ENCODE peak calls at places on chromosome 7, in eight cellular contexts. V is fibroblast of lung, X is pancreas, F is cardiac fibroblast, L is hepatocyte, W is PC-9, T is epithelial cell of esophagus, A is ovary. M is an unnamed sample.

GRCh38 chr7:131927770-131928169 is 371.3 kb upstream of the PODXL start:
- DNase-seq in V (no peak), X (no peak), F (no peak), L (no peak), W (no peak), T (no peak), A (no peak), M (no peak)

GRCh38 chr7:18499407-18500197 is 4.1 kb downstream of the HDAC9 start:
- DNase-seq in V (no peak), X (peak; percentile 17), F (no peak), L (peak; percentile 6), W (no peak), T (peak; percentile 48), A (no peak), M (no peak)

GRCh38 chr7:43112941-43113621 is 634 bp downstream of the HECW1 start:
- DNase-seq in V (peak; percentile 63), X (peak; percentile 13), F (peak; percentile 15), L (peak; percentile 73), W (no peak), T (peak; percentile 48), A (peak; percentile 60), M (peak; percentile 49)

GRCh38 chr7:17016402-17017010 is 134.7 kb upstream of the AGR3 start:
- DNase-seq in V (no peak), X (no peak), F (no peak), L (no peak), W (no peak), T (no peak), A (no peak), M (no peak)

GRCh38 chr7:11427686-11428273 is 404.2 kb downstream of the THSD7A start:
- DNase-seq in V (peak; percentile 86), X (no peak), F (peak; percentile 86), L (peak; percentile 77), W (no peak), T (peak; percentile 75), A (no peak), M (peak; percentile 58)

GRCh38 chr7:103117016-103117415 is 31.9 kb downstream of the NAPEPLD start:
- DNase-seq in V (no peak), X (no peak), F (no peak), L (no peak), W (no peak), T (no peak), A (no peak), M (no peak)

GRCh38 chr7:73361340-73361739 is 33.4 kb downstream of the FKBP6 start:
- DNase-seq in V (no peak), X (no peak), F (no peak), L (no peak), W (no peak), T (no peak), A (no peak), M (no peak)

GRCh38 chr7:17690030-17690429 is 250.3 kb downstream of the SNX13 start:
- DNase-seq in V (peak; percentile 95), X (no peak), F (peak; percentile 98), L (no peak), W (peak; percentile 63), T (peak; percentile 65), A (no peak), M (peak; percentile 98)

GRCh38 chr7:116150588-116150987 is 59.8 kb upstream of the TES start:
- DNase-seq in V (peak; percentile 57), X (no peak), F (peak; percentile 29), L (no peak), W (no peak), T (no peak), A (no peak), M (no peak)

GRCh38 chr7:86600506-86601290 is 43.0 kb upstream of the GRM3 start:
- DNase-seq in V (no peak), X (no peak), F (no peak), L (peak; percentile 4), W (no peak), T (no peak), A (no peak), M (no peak)

GRCh38 chr7:28509256-28510021 is 97.1 kb downstream of the CREB5 start:
- DNase-seq in V (no peak), X (no peak), F (peak; percentile 58), L (no peak), W (no peak), T (no peak), A (no peak), M (peak; percentile 6)

GRCh38 chr7:128031901-128032604 is 816 bp upstream of the LRRC4 start:
- DNase-seq in V (peak; percentile 92), X (no peak), F (peak; percentile 93), L (peak; percentile 89), W (peak; percentile 46), T (peak; percentile 92), A (peak; percentile 72), M (peak; percentile 72)

GRCh38 chr7:128032605-128033235 is 1.5 kb upstream of the LRRC4 start:
- DNase-seq in V (no peak), X (no peak), F (peak; percentile 17), L (no peak), W (no peak), T (no peak), A (no peak), M (no peak)

GRCh38 chr7:128029405-128029995 is 1.7 kb downstream of the LRRC4 start:
- DNase-seq in V (no peak), X (no peak), F (no peak), L (no peak), W (no peak), T (no peak), A (no peak), M (no peak)

GRCh38 chr7:128030999-128031681 is at the start of gene LRRC4:
- DNase-seq in V (peak; percentile 39), X (no peak), F (peak; percentile 35), L (peak; percentile 74), W (peak; percentile 31), T (peak; percentile 60), A (peak; percentile 70), M (no peak)

DNA sequence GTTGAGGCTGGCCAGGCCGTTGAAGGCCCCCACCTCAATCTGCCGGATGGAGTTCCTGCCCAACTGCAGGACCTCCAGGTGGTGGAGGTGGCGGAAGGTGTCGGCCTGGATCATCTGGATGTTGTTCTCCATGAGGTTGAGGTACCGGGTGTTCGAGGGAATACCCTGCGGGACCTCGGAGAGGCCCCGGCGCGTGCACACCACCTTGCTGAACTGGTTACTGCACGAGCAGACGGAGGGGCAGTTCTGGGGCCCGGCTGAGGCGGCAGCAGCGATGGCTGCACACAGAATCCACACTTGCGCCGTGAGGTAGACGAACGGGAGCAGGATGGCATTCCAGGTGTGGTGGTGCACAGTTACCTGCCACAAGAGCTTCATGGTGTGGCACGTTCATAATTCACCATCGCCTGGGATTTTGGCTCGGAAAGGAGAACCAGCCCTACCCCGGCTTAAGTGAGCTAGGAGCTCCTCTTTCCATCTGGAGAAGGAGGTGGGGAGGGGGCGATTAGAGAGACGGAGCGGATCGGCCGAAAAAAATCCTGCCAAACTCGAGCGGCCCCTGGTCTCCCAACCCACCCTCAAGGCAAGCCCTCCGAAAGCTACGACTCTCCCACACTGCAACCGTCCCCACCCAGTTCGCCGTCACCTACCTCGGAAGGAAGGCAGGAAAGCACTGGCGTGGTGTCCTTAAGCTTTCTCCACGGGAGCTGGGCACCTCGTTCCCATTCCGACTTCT is 806 bp downstream of the LRRC4 start:
- DNase-seq in V (no peak), X (no peak), F (no peak), L (no peak), W (no peak), T (no peak), A (no peak), M (no peak)
- H3K4me3 ChIP-seq in V (peak overlapping the region; percentile 25), X (no peak overlapping the region), F (no peak overlapping the region), L (peak overlapping the region; percentile 45), W (no peak overlapping the region), T (peak overlapping the region; percentile 45), A (peak overlapping the region; percentile 47), M (peak overlapping the region; percentile 36)

DNA sequence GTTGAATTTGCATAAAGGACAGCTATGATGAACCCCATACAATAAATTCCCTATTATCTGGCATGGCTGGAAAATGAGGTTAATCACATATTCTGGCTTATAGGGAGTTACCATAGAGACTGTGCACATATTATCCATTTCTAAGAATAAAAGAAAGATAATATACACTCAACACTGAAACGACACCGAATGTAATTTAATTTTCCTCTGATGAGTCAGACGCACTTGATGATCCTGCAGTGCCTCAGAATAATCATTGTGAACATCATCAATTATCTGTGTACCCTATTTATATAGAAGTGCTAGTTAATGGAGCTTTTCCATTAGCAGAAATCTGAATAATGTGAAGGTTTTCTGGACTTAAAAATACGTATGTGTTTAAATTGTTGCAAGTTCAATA is 60.2 kb downstream of the SGCE start:
- DNase-seq in V (no peak), X (no peak), F (no peak), L (no peak), W (no peak), T (no peak), A (no peak), M (no peak)
- TF ChIP-seq CTCF in V (no peak), X (no peak), F (no peak), L (no peak), W (no peak), T (no peak), A (no peak), M (no peak)

GRCh38 chr7:4675771-4676373 is 6.2 kb upstream of the FOXK1 start:
- DNase-seq in V (no peak), X (no peak), F (no peak), L (no peak), W (no peak), T (no peak), A (no peak), M (no peak)
- H3K4me3 ChIP-seq in V (no peak overlapping the region), X (no peak overlapping the region), F (no peak overlapping the region), L (no peak overlapping the region), W (no peak overlapping the region), T (no peak overlapping the region), A (no peak overlapping the region), M (no peak overlapping the region)

GRCh38 chr7:128871050-128871449 is 8.4 kb downstream of the ATP6V1F start:
- DNase-seq in V (no peak), X (peak; percentile 5), F (no peak), L (no peak), W (peak; percentile 41), T (no peak), A (no peak), M (no peak)

GRCh38 chr7:128868624-128869137 is 6.0 kb downstream of the ATP6V1F start:
- DNase-seq in V (no peak), X (no peak), F (no peak), L (no peak), W (no peak), T (no peak), A (no peak), M (no peak)

GRCh38 chr7:128867842-128868623 is 5.4 kb downstream of the ATP6V1F start:
- DNase-seq in V (no peak), X (no peak), F (no peak), L (no peak), W (no peak), T (peak; percentile 89), A (no peak), M (no peak)

GRCh38 chr7:128869944-128870285 is 7.3 kb downstream of the ATP6V1F start:
- DNase-seq in V (no peak), X (no peak), F (no peak), L (no peak), W (no peak), T (no peak), A (no peak), M (no peak)

GRCh38 chr7:128869138-128869943 is 6.7 kb downstream of the ATP6V1F start:
- DNase-seq in V (peak; percentile 37), X (peak; percentile 76), F (peak; percentile 25), L (peak; percentile 77), W (peak; percentile 78), T (peak; percentile 60), A (peak; percentile 58), M (no peak)
- TF ChIP-seq CTCF in V (no peak), X (no peak), F (no peak), L (no peak), W (no peak), T (no peak), A (no peak), M (no peak)

GRCh38 chr7:142870575-142871259 is 14.8 kb downstream of the TRPV6 start:
- DNase-seq in V (no peak), X (no peak), F (no peak), L (no peak), W (no peak), T (no peak), A (no peak), M (no peak)
- H3K4me3 ChIP-seq in V (no peak overlapping the region), X (no peak overlapping the region), F (no peak overlapping the region), L (no peak overlapping the region), W (no peak overlapping the region), T (no peak overlapping the region), A (no peak overlapping the region), M (no peak overlapping the region)

M was measured in astrocyte of the cerebellum.